ENCODE peak calls at places on chromosome 14, in five cellular contexts. One of them, this sample, is unnamed.
A peak's percentile ranks its signal among the peaks of the same experiment; 100 is the strongest.

GRCh38 chr14:68473050-68473449 is 319.8 kb downstream of the ZFP36L1 start:
- DNase-seq in stimulated activated CD4-positive, alpha-beta T cell treated with anti-CD3 and anti-CD28 coated beads, Interleukin-15, amount 100 ng/mL, for 48 hours: no peak
- DNase-seq in NCI-H1417 treated with DMSO at 0.1 percent for 48 hours: no peak
- DNase-seq in CD4-positive, alpha-beta memory T cell: no peak
- DNase-seq in stimulated activated naive CD4-positive, alpha-beta T cell treated with Interleukin-2 at 50 U/mL for 16 hours: no peak
- DNase-seq in this sample: no peak

GRCh38 chr14:21846227-21846885 is 172.7 kb upstream of the OR4E1 start:
- DNase-seq in stimulated activated CD4-positive, alpha-beta T cell treated with anti-CD3 and anti-CD28 coated beads, Interleukin-15, amount 100 ng/mL, for 48 hours: peak; percentile 60
- DNase-seq in NCI-H1417 treated with DMSO at 0.1 percent for 48 hours: no peak
- DNase-seq in CD4-positive, alpha-beta memory T cell: peak; percentile 71
- DNase-seq in stimulated activated naive CD4-positive, alpha-beta T cell treated with Interleukin-2 at 50 U/mL for 16 hours: peak; percentile 60
- DNase-seq in this sample: peak; percentile 52

GRCh38 chr14:90547250-90547649 is 150.4 kb downstream of the CALM1 start:
- DNase-seq in stimulated activated CD4-positive, alpha-beta T cell treated with anti-CD3 and anti-CD28 coated beads, Interleukin-15, amount 100 ng/mL, for 48 hours: no peak
- DNase-seq in NCI-H1417 treated with DMSO at 0.1 percent for 48 hours: no peak
- DNase-seq in CD4-positive, alpha-beta memory T cell: no peak
- DNase-seq in stimulated activated naive CD4-positive, alpha-beta T cell treated with Interleukin-2 at 50 U/mL for 16 hours: no peak
- DNase-seq in this sample: no peak

GRCh38 chr14:75176142-75176820 is at the start of gene TMED10:
- DNase-seq in stimulated activated CD4-positive, alpha-beta T cell treated with anti-CD3 and anti-CD28 coated beads, Interleukin-15, amount 100 ng/mL, for 48 hours: peak; percentile 88
- DNase-seq in NCI-H1417 treated with DMSO at 0.1 percent for 48 hours: no peak
- DNase-seq in CD4-positive, alpha-beta memory T cell: peak; percentile 95
- DNase-seq in stimulated activated naive CD4-positive, alpha-beta T cell treated with Interleukin-2 at 50 U/mL for 16 hours: peak; percentile 88
- DNase-seq in this sample: peak; percentile 85

GRCh38 chr14:64725360-64725815 is 21.2 kb downstream of the PLEKHG3 start:
- DNase-seq in stimulated activated CD4-positive, alpha-beta T cell treated with anti-CD3 and anti-CD28 coated beads, Interleukin-15, amount 100 ng/mL, for 48 hours: no peak
- DNase-seq in NCI-H1417 treated with DMSO at 0.1 percent for 48 hours: no peak
- DNase-seq in CD4-positive, alpha-beta memory T cell: no peak
- DNase-seq in stimulated activated naive CD4-positive, alpha-beta T cell treated with Interleukin-2 at 50 U/mL for 16 hours: no peak
- DNase-seq in this sample: no peak

GRCh38 chr14:92897922-92898599 is 24.9 kb upstream of the CHGA start:
- DNase-seq in stimulated activated CD4-positive, alpha-beta T cell treated with anti-CD3 and anti-CD28 coated beads, Interleukin-15, amount 100 ng/mL, for 48 hours: peak; percentile 33
- DNase-seq in NCI-H1417 treated with DMSO at 0.1 percent for 48 hours: no peak
- DNase-seq in CD4-positive, alpha-beta memory T cell: no peak
- DNase-seq in stimulated activated naive CD4-positive, alpha-beta T cell treated with Interleukin-2 at 50 U/mL for 16 hours: peak; percentile 19
- DNase-seq in this sample: peak; percentile 7

GRCh38 chr14:65904988-65905387 is 492.5 kb downstream of the FUT8 start:
- DNase-seq in stimulated activated CD4-positive, alpha-beta T cell treated with anti-CD3 and anti-CD28 coated beads, Interleukin-15, amount 100 ng/mL, for 48 hours: no peak
- DNase-seq in NCI-H1417 treated with DMSO at 0.1 percent for 48 hours: no peak
- DNase-seq in CD4-positive, alpha-beta memory T cell: no peak
- DNase-seq in stimulated activated naive CD4-positive, alpha-beta T cell treated with Interleukin-2 at 50 U/mL for 16 hours: no peak
- DNase-seq in this sample: no peak

GRCh38 chr14:101034986-101035385 is 131.5 kb upstream of the RTL1 start:
- DNase-seq in stimulated activated CD4-positive, alpha-beta T cell treated with anti-CD3 and anti-CD28 coated beads, Interleukin-15, amount 100 ng/mL, for 48 hours: no peak
- DNase-seq in NCI-H1417 treated with DMSO at 0.1 percent for 48 hours: no peak
- DNase-seq in CD4-positive, alpha-beta memory T cell: no peak
- DNase-seq in stimulated activated naive CD4-positive, alpha-beta T cell treated with Interleukin-2 at 50 U/mL for 16 hours: no peak
- DNase-seq in this sample: no peak

GRCh38 chr14:54599932-54600331 is 33.0 kb downstream of the SAMD4A start:
- DNase-seq in stimulated activated CD4-positive, alpha-beta T cell treated with anti-CD3 and anti-CD28 coated beads, Interleukin-15, amount 100 ng/mL, for 48 hours: no peak
- DNase-seq in NCI-H1417 treated with DMSO at 0.1 percent for 48 hours: no peak
- DNase-seq in CD4-positive, alpha-beta memory T cell: no peak
- DNase-seq in stimulated activated naive CD4-positive, alpha-beta T cell treated with Interleukin-2 at 50 U/mL for 16 hours: no peak
- DNase-seq in this sample: no peak

GRCh38 chr14:24954037-24954696 is 95.8 kb downstream of the STXBP6 start:
- DNase-seq in stimulated activated CD4-positive, alpha-beta T cell treated with anti-CD3 and anti-CD28 coated beads, Interleukin-15, amount 100 ng/mL, for 48 hours: no peak
- DNase-seq in NCI-H1417 treated with DMSO at 0.1 percent for 48 hours: no peak
- DNase-seq in CD4-positive, alpha-beta memory T cell: no peak
- DNase-seq in stimulated activated naive CD4-positive, alpha-beta T cell treated with Interleukin-2 at 50 U/mL for 16 hours: no peak
- DNase-seq in this sample: no peak

GRCh38 chr14:87805315-87805723 is 187.7 kb downstream of the GALC start:
- DNase-seq in stimulated activated CD4-positive, alpha-beta T cell treated with anti-CD3 and anti-CD28 coated beads, Interleukin-15, amount 100 ng/mL, for 48 hours: peak; percentile 26
- DNase-seq in NCI-H1417 treated with DMSO at 0.1 percent for 48 hours: no peak
- DNase-seq in CD4-positive, alpha-beta memory T cell: peak; percentile 33
- DNase-seq in stimulated activated naive CD4-positive, alpha-beta T cell treated with Interleukin-2 at 50 U/mL for 16 hours: peak; percentile 14
- DNase-seq in this sample: peak; percentile 2

GRCh38 chr14:102293784-102294183 is 11.2 kb downstream of the MOK start:
- DNase-seq in stimulated activated CD4-positive, alpha-beta T cell treated with anti-CD3 and anti-CD28 coated beads, Interleukin-15, amount 100 ng/mL, for 48 hours: no peak
- DNase-seq in NCI-H1417 treated with DMSO at 0.1 percent for 48 hours: no peak
- DNase-seq in CD4-positive, alpha-beta memory T cell: no peak
- DNase-seq in stimulated activated naive CD4-positive, alpha-beta T cell treated with Interleukin-2 at 50 U/mL for 16 hours: no peak
- DNase-seq in this sample: no peak

GRCh38 chr14:72751276-72752033 is 142.4 kb downstream of the DPF3 start:
- DNase-seq in stimulated activated CD4-positive, alpha-beta T cell treated with anti-CD3 and anti-CD28 coated beads, Interleukin-15, amount 100 ng/mL, for 48 hours: no peak
- DNase-seq in NCI-H1417 treated with DMSO at 0.1 percent for 48 hours: no peak
- DNase-seq in CD4-positive, alpha-beta memory T cell: no peak
- DNase-seq in stimulated activated naive CD4-positive, alpha-beta T cell treated with Interleukin-2 at 50 U/mL for 16 hours: no peak
- DNase-seq in this sample: no peak

GRCh38 chr14:103890052-103890371 is 38.2 kb upstream of the TDRD9 start:
- DNase-seq in stimulated activated CD4-positive, alpha-beta T cell treated with anti-CD3 and anti-CD28 coated beads, Interleukin-15, amount 100 ng/mL, for 48 hours: no peak
- DNase-seq in NCI-H1417 treated with DMSO at 0.1 percent for 48 hours: no peak
- DNase-seq in CD4-positive, alpha-beta memory T cell: no peak
- DNase-seq in stimulated activated naive CD4-positive, alpha-beta T cell treated with Interleukin-2 at 50 U/mL for 16 hours: no peak
- DNase-seq in this sample: no peak

GRCh38 chr14:91371011-91371989 is 46.3 kb downstream of the CCDC88C start:
- DNase-seq in stimulated activated CD4-positive, alpha-beta T cell treated with anti-CD3 and anti-CD28 coated beads, Interleukin-15, amount 100 ng/mL, for 48 hours: no peak
- DNase-seq in NCI-H1417 treated with DMSO at 0.1 percent for 48 hours: no peak
- DNase-seq in CD4-positive, alpha-beta memory T cell: peak; percentile 52
- DNase-seq in stimulated activated naive CD4-positive, alpha-beta T cell treated with Interleukin-2 at 50 U/mL for 16 hours: no peak
- DNase-seq in this sample: no peak

GRCh38 chr14:34354556-34354955 is 107.5 kb downstream of the SPTSSA start:
- DNase-seq in stimulated activated CD4-positive, alpha-beta T cell treated with anti-CD3 and anti-CD28 coated beads, Interleukin-15, amount 100 ng/mL, for 48 hours: no peak
- DNase-seq in NCI-H1417 treated with DMSO at 0.1 percent for 48 hours: no peak
- DNase-seq in CD4-positive, alpha-beta memory T cell: no peak
- DNase-seq in stimulated activated naive CD4-positive, alpha-beta T cell treated with Interleukin-2 at 50 U/mL for 16 hours: no peak
- DNase-seq in this sample: no peak

GRCh38 chr14:100786131-100786530 is 39.8 kb upstream of the MEG3 start:
- DNase-seq in stimulated activated CD4-positive, alpha-beta T cell treated with anti-CD3 and anti-CD28 coated beads, Interleukin-15, amount 100 ng/mL, for 48 hours: no peak
- DNase-seq in NCI-H1417 treated with DMSO at 0.1 percent for 48 hours: no peak
- DNase-seq in CD4-positive, alpha-beta memory T cell: no peak
- DNase-seq in stimulated activated naive CD4-positive, alpha-beta T cell treated with Interleukin-2 at 50 U/mL for 16 hours: no peak
- DNase-seq in this sample: no peak